ENCODE peak calls at places on chromosomes 6 and 20, in nine cellular contexts. One of them, this sample, is unnamed.

GRCh38 chr20:1524004-1524403 is 32.8 kb upstream of the SIRPB2 start:
- DNase-seq in AG10803: no peak
- DNase-seq in heart left ventricle: no peak
- DNase-seq in uterus: no peak
- DNase-seq in activated CD8-positive, alpha-beta T cell treated with anti-CD3 and anti-CD28 coated beads for 36 hours: no peak
- DNase-seq in cardiac fibroblast: no peak
- DNase-seq in fibroblast of villous mesenchyme: no peak
- DNase-seq in adrenal gland: no peak
- DNase-seq in suprapubic skin: no peak
- DNase-seq in this sample: no peak

GRCh38 chr6:161225677-161226004 is 48.2 kb downstream of the AGPAT4 start:
- DNase-seq in AG10803: no peak
- DNase-seq in heart left ventricle: no peak
- DNase-seq in uterus: no peak
- DNase-seq in activated CD8-positive, alpha-beta T cell treated with anti-CD3 and anti-CD28 coated beads for 36 hours: no peak
- DNase-seq in cardiac fibroblast: no peak
- DNase-seq in fibroblast of villous mesenchyme: no peak
- DNase-seq in adrenal gland: no peak
- DNase-seq in suprapubic skin: no peak
- DNase-seq in this sample: no peak

GRCh38 chr6:89369009-89369408 is 16.5 kb upstream of the UBE2J1 start:
- DNase-seq in AG10803: peak
- DNase-seq in heart left ventricle: peak
- DNase-seq in uterus: peak
- DNase-seq in activated CD8-positive, alpha-beta T cell treated with anti-CD3 and anti-CD28 coated beads for 36 hours: no peak
- DNase-seq in cardiac fibroblast: peak
- DNase-seq in fibroblast of villous mesenchyme: peak
- DNase-seq in adrenal gland: peak
- DNase-seq in suprapubic skin: no peak
- DNase-seq in this sample: no peak

GRCh38 chr6:158015545-158015944 is 33.9 kb downstream of the SYNJ2 start:
- DNase-seq in AG10803: no peak
- DNase-seq in heart left ventricle: no peak
- DNase-seq in uterus: no peak
- DNase-seq in activated CD8-positive, alpha-beta T cell treated with anti-CD3 and anti-CD28 coated beads for 36 hours: no peak
- DNase-seq in cardiac fibroblast: no peak
- DNase-seq in fibroblast of villous mesenchyme: no peak
- DNase-seq in adrenal gland: no peak
- DNase-seq in suprapubic skin: no peak
- DNase-seq in this sample: no peak

GRCh38 chr6:154460306-154461071 is 50.0 kb downstream of the CNKSR3 start:
- DNase-seq in AG10803: peak
- DNase-seq in heart left ventricle: no peak
- DNase-seq in uterus: no peak
- DNase-seq in activated CD8-positive, alpha-beta T cell treated with anti-CD3 and anti-CD28 coated beads for 36 hours: no peak
- DNase-seq in cardiac fibroblast: peak
- DNase-seq in fibroblast of villous mesenchyme: peak
- DNase-seq in adrenal gland: peak
- DNase-seq in suprapubic skin: no peak
- DNase-seq in this sample: no peak

GRCh38 chr6:28977351-28978136 is 27.6 kb downstream of the ZNF311 start:
- DNase-seq in AG10803: peak
- DNase-seq in heart left ventricle: no peak
- DNase-seq in uterus: no peak
- DNase-seq in activated CD8-positive, alpha-beta T cell treated with anti-CD3 and anti-CD28 coated beads for 36 hours: peak
- DNase-seq in cardiac fibroblast: peak
- DNase-seq in fibroblast of villous mesenchyme: peak
- DNase-seq in adrenal gland: no peak
- DNase-seq in suprapubic skin: no peak
- DNase-seq in this sample: peak

GRCh38 chr6:133854633-133855598 is 34.0 kb upstream of the TCF21 start:
- DNase-seq in AG10803: no peak
- DNase-seq in heart left ventricle: no peak
- DNase-seq in uterus: no peak
- DNase-seq in activated CD8-positive, alpha-beta T cell treated with anti-CD3 and anti-CD28 coated beads for 36 hours: peak
- DNase-seq in cardiac fibroblast: no peak
- DNase-seq in fibroblast of villous mesenchyme: no peak
- DNase-seq in adrenal gland: no peak
- DNase-seq in suprapubic skin: no peak
- DNase-seq in this sample: no peak

GRCh38 chr6:131754715-131755567 is 44.1 kb upstream of the CTAGE9 start:
- DNase-seq in AG10803: no peak
- DNase-seq in heart left ventricle: no peak
- DNase-seq in uterus: no peak
- DNase-seq in activated CD8-positive, alpha-beta T cell treated with anti-CD3 and anti-CD28 coated beads for 36 hours: no peak
- DNase-seq in cardiac fibroblast: no peak
- DNase-seq in fibroblast of villous mesenchyme: peak
- DNase-seq in adrenal gland: no peak
- DNase-seq in suprapubic skin: no peak
- DNase-seq in this sample: no peak

GRCh38 chr6:3664641-3665041 is 86.9 kb downstream of the PXDC1 start:
- DNase-seq in AG10803: peak
- DNase-seq in heart left ventricle: no peak
- DNase-seq in uterus: no peak
- DNase-seq in activated CD8-positive, alpha-beta T cell treated with anti-CD3 and anti-CD28 coated beads for 36 hours: no peak
- DNase-seq in cardiac fibroblast: no peak
- DNase-seq in fibroblast of villous mesenchyme: peak
- DNase-seq in adrenal gland: no peak
- DNase-seq in suprapubic skin: no peak
- DNase-seq in this sample: no peak

GRCh38 chr6:10429638-10430427 is 15.0 kb upstream of the TFAP2A start:
- DNase-seq in AG10803: peak
- DNase-seq in heart left ventricle: no peak
- DNase-seq in uterus: no peak
- DNase-seq in activated CD8-positive, alpha-beta T cell treated with anti-CD3 and anti-CD28 coated beads for 36 hours: no peak
- DNase-seq in cardiac fibroblast: peak
- DNase-seq in fibroblast of villous mesenchyme: peak
- DNase-seq in adrenal gland: no peak
- DNase-seq in suprapubic skin: no peak
- DNase-seq in this sample: no peak

GRCh38 chr6:11432713-11433450 is 104.7 kb upstream of the TMEM170B start:
- DNase-seq in AG10803: peak
- DNase-seq in heart left ventricle: no peak
- DNase-seq in uterus: no peak
- DNase-seq in activated CD8-positive, alpha-beta T cell treated with anti-CD3 and anti-CD28 coated beads for 36 hours: no peak
- DNase-seq in cardiac fibroblast: peak
- DNase-seq in fibroblast of villous mesenchyme: peak
- DNase-seq in adrenal gland: no peak
- DNase-seq in suprapubic skin: no peak
- DNase-seq in this sample: no peak

GRCh38 chr6:33118525-33119123 is 42.8 kb downstream of the HLA-DPB1 start:
- DNase-seq in AG10803: peak
- DNase-seq in heart left ventricle: no peak
- DNase-seq in uterus: no peak
- DNase-seq in activated CD8-positive, alpha-beta T cell treated with anti-CD3 and anti-CD28 coated beads for 36 hours: no peak
- DNase-seq in cardiac fibroblast: peak
- DNase-seq in fibroblast of villous mesenchyme: peak
- DNase-seq in adrenal gland: no peak
- DNase-seq in suprapubic skin: no peak
- DNase-seq in this sample: no peak

GRCh38 chr6:44527191-44527960 is 139.9 kb downstream of the CDC5L start:
- DNase-seq in AG10803: peak
- DNase-seq in heart left ventricle: no peak
- DNase-seq in uterus: no peak
- DNase-seq in activated CD8-positive, alpha-beta T cell treated with anti-CD3 and anti-CD28 coated beads for 36 hours: peak
- DNase-seq in cardiac fibroblast: no peak
- DNase-seq in fibroblast of villous mesenchyme: no peak
- DNase-seq in adrenal gland: no peak
- DNase-seq in suprapubic skin: no peak
- DNase-seq in this sample: no peak

GRCh38 chr6:158028421-158028820 is 46.8 kb downstream of the SYNJ2 start:
- DNase-seq in AG10803: no peak
- DNase-seq in heart left ventricle: no peak
- DNase-seq in uterus: no peak
- DNase-seq in activated CD8-positive, alpha-beta T cell treated with anti-CD3 and anti-CD28 coated beads for 36 hours: no peak
- DNase-seq in cardiac fibroblast: no peak
- DNase-seq in fibroblast of villous mesenchyme: no peak
- DNase-seq in adrenal gland: no peak
- DNase-seq in suprapubic skin: no peak
- DNase-seq in this sample: no peak

GRCh38 chr6:106939848-106940247 is 34.7 kb downstream of the CD24 start:
- DNase-seq in AG10803: no peak
- DNase-seq in heart left ventricle: no peak
- DNase-seq in uterus: no peak
- DNase-seq in activated CD8-positive, alpha-beta T cell treated with anti-CD3 and anti-CD28 coated beads for 36 hours: no peak
- DNase-seq in cardiac fibroblast: no peak
- DNase-seq in fibroblast of villous mesenchyme: no peak
- DNase-seq in adrenal gland: no peak
- DNase-seq in suprapubic skin: no peak
- DNase-seq in this sample: no peak

GRCh38 chr6:170032197-170032596 is 258.7 kb downstream of the DLL1 start:
- DNase-seq in AG10803: no peak
- DNase-seq in heart left ventricle: no peak
- DNase-seq in uterus: no peak
- DNase-seq in activated CD8-positive, alpha-beta T cell treated with anti-CD3 and anti-CD28 coated beads for 36 hours: no peak
- DNase-seq in cardiac fibroblast: no peak
- DNase-seq in fibroblast of villous mesenchyme: no peak
- DNase-seq in adrenal gland: peak
- DNase-seq in suprapubic skin: peak
- DNase-seq in this sample: peak

GRCh38 chr6:43290905-43291355 is 7.1 kb upstream of the SLC22A7 start:
- DNase-seq in AG10803: no peak
- DNase-seq in heart left ventricle: no peak
- DNase-seq in uterus: no peak
- DNase-seq in activated CD8-positive, alpha-beta T cell treated with anti-CD3 and anti-CD28 coated beads for 36 hours: no peak
- DNase-seq in cardiac fibroblast: no peak
- DNase-seq in fibroblast of villous mesenchyme: no peak
- DNase-seq in adrenal gland: peak
- DNase-seq in suprapubic skin: no peak
- DNase-seq in this sample: no peak

GRCh38 chr6:18387061-18387721 is at the start of gene RNF144B:
- DNase-seq in AG10803: peak
- DNase-seq in heart left ventricle: peak
- DNase-seq in uterus: peak
- DNase-seq in activated CD8-positive, alpha-beta T cell treated with anti-CD3 and anti-CD28 coated beads for 36 hours: peak
- DNase-seq in cardiac fibroblast: peak
- DNase-seq in fibroblast of villous mesenchyme: peak
- DNase-seq in adrenal gland: peak
- DNase-seq in suprapubic skin: peak
- DNase-seq in this sample: peak

DNA sequence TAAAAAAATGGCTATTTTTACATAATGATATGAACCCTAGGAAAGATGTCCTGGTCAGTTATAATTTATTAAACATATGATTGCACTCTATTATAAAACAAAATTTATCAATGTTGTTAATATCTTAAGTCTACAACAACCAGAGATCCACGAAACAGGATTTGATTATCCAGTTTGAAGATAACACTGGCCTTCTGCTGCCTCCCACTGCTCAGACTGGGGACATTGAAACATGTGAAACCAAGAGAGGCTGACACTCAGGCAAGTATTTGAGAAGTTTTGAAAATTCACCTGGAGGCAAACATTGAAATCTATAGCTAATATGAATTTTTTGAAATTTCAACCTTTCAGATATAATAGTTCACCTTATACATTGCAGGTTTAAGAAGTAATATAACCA is 219.3 kb upstream of the HSF2 start:
- DNase-seq in AG10803: peak
- DNase-seq in heart left ventricle: peak
- DNase-seq in uterus: no peak
- DNase-seq in activated CD8-positive, alpha-beta T cell treated with anti-CD3 and anti-CD28 coated beads for 36 hours: no peak
- DNase-seq in cardiac fibroblast: no peak
- DNase-seq in fibroblast of villous mesenchyme: peak
- DNase-seq in adrenal gland: peak
- DNase-seq in suprapubic skin: no peak
- DNase-seq in this sample: no peak
- TF ChIP-seq CTCF in AG10803: peak
- TF ChIP-seq CTCF in heart left ventricle: no peak
- TF ChIP-seq CTCF in uterus: peak
- TF ChIP-seq CTCF in activated CD8-positive, alpha-beta T cell treated with anti-CD3 and anti-CD28 coated beads for 36 hours: no peak
- TF ChIP-seq CTCF in cardiac fibroblast: no peak
- TF ChIP-seq CTCF in fibroblast of villous mesenchyme: peak
- TF ChIP-seq CTCF in adrenal gland: peak
- TF ChIP-seq CTCF in suprapubic skin: no peak
- TF ChIP-seq CTCF in this sample: no peak

GRCh38 chr6:150662814-150663213 is 63.1 kb downstream of the PLEKHG1 start:
- DNase-seq in AG10803: no peak
- DNase-seq in heart left ventricle: no peak
- DNase-seq in uterus: no peak
- DNase-seq in activated CD8-positive, alpha-beta T cell treated with anti-CD3 and anti-CD28 coated beads for 36 hours: no peak
- DNase-seq in cardiac fibroblast: no peak
- DNase-seq in fibroblast of villous mesenchyme: no peak
- DNase-seq in adrenal gland: no peak
- DNase-seq in suprapubic skin: no peak
- DNase-seq in this sample: no peak
- TF ChIP-seq CTCF in AG10803: no peak
- TF ChIP-seq CTCF in heart left ventricle: no peak
- TF ChIP-seq CTCF in uterus: no peak
- TF ChIP-seq CTCF in activated CD8-positive, alpha-beta T cell treated with anti-CD3 and anti-CD28 coated beads for 36 hours: no peak
- TF ChIP-seq CTCF in cardiac fibroblast: no peak
- TF ChIP-seq CTCF in fibroblast of villous mesenchyme: no peak
- TF ChIP-seq CTCF in adrenal gland: no peak
- TF ChIP-seq CTCF in suprapubic skin: no peak
- TF ChIP-seq CTCF in this sample: no peak

GRCh38 chr20:2840138-2840966 is at the start of the genes PCED1A and VPS16:
- DNase-seq in AG10803: peak
- DNase-seq in heart left ventricle: peak
- DNase-seq in uterus: peak
- DNase-seq in activated CD8-positive, alpha-beta T cell treated with anti-CD3 and anti-CD28 coated beads for 36 hours: peak
- DNase-seq in cardiac fibroblast: peak
- DNase-seq in fibroblast of villous mesenchyme: peak
- DNase-seq in adrenal gland: peak
- DNase-seq in suprapubic skin: peak
- DNase-seq in this sample: peak
- TF ChIP-seq CTCF in AG10803: no peak
- TF ChIP-seq CTCF in heart left ventricle: no peak
- TF ChIP-seq CTCF in uterus: no peak
- TF ChIP-seq CTCF in activated CD8-positive, alpha-beta T cell treated with anti-CD3 and anti-CD28 coated beads for 36 hours: no peak
- TF ChIP-seq CTCF in cardiac fibroblast: no peak
- TF ChIP-seq CTCF in fibroblast of villous mesenchyme: no peak
- TF ChIP-seq CTCF in adrenal gland: no peak
- TF ChIP-seq CTCF in suprapubic skin: no peak
- TF ChIP-seq CTCF in this sample: no peak

GRCh38 chr20:54200487-54201267 is 7.2 kb upstream of the PFDN4 start:
- DNase-seq in AG10803: no peak
- DNase-seq in heart left ventricle: no peak
- DNase-seq in uterus: no peak
- DNase-seq in activated CD8-positive, alpha-beta T cell treated with anti-CD3 and anti-CD28 coated beads for 36 hours: no peak
- DNase-seq in cardiac fibroblast: no peak
- DNase-seq in fibroblast of villous mesenchyme: no peak
- DNase-seq in adrenal gland: no peak
- DNase-seq in suprapubic skin: no peak
- DNase-seq in this sample: no peak

GRCh38 chr20:54199283-54199682 is 8.6 kb upstream of the PFDN4 start:
- DNase-seq in AG10803: no peak
- DNase-seq in heart left ventricle: no peak
- DNase-seq in uterus: no peak
- DNase-seq in activated CD8-positive, alpha-beta T cell treated with anti-CD3 and anti-CD28 coated beads for 36 hours: no peak
- DNase-seq in cardiac fibroblast: no peak
- DNase-seq in fibroblast of villous mesenchyme: no peak
- DNase-seq in adrenal gland: no peak
- DNase-seq in suprapubic skin: no peak
- DNase-seq in this sample: no peak

GRCh38 chr20:54195483-54196472 is 12.1 kb upstream of the PFDN4 start:
- DNase-seq in AG10803: no peak
- DNase-seq in heart left ventricle: no peak
- DNase-seq in uterus: no peak
- DNase-seq in activated CD8-positive, alpha-beta T cell treated with anti-CD3 and anti-CD28 coated beads for 36 hours: no peak
- DNase-seq in cardiac fibroblast: no peak
- DNase-seq in fibroblast of villous mesenchyme: no peak
- DNase-seq in adrenal gland: no peak
- DNase-seq in suprapubic skin: no peak
- DNase-seq in this sample: no peak

GRCh38 chr20:54199721-54200176 is 8.1 kb upstream of the PFDN4 start:
- DNase-seq in AG10803: peak
- DNase-seq in heart left ventricle: peak
- DNase-seq in uterus: peak
- DNase-seq in activated CD8-positive, alpha-beta T cell treated with anti-CD3 and anti-CD28 coated beads for 36 hours: peak
- DNase-seq in cardiac fibroblast: peak
- DNase-seq in fibroblast of villous mesenchyme: peak
- DNase-seq in adrenal gland: peak
- DNase-seq in suprapubic skin: peak
- DNase-seq in this sample: peak

GRCh38 chr20:54197621-54198604 is 10.0 kb upstream of the PFDN4 start:
- DNase-seq in AG10803: peak
- DNase-seq in heart left ventricle: no peak
- DNase-seq in uterus: no peak
- DNase-seq in activated CD8-positive, alpha-beta T cell treated with anti-CD3 and anti-CD28 coated beads for 36 hours: no peak
- DNase-seq in cardiac fibroblast: peak
- DNase-seq in fibroblast of villous mesenchyme: peak
- DNase-seq in adrenal gland: no peak
- DNase-seq in suprapubic skin: no peak
- DNase-seq in this sample: no peak
- TF ChIP-seq CTCF in AG10803: peak
- TF ChIP-seq CTCF in heart left ventricle: no peak
- TF ChIP-seq CTCF in uterus: no peak
- TF ChIP-seq CTCF in activated CD8-positive, alpha-beta T cell treated with anti-CD3 and anti-CD28 coated beads for 36 hours: no peak
- TF ChIP-seq CTCF in cardiac fibroblast: peak
- TF ChIP-seq CTCF in fibroblast of villous mesenchyme: peak
- TF ChIP-seq CTCF in adrenal gland: no peak
- TF ChIP-seq CTCF in suprapubic skin: no peak
- TF ChIP-seq CTCF in this sample: no peak

This sample was measured in CD14-positive monocyte.